ENCODE peak calls at places on chromosome 15, in seven cellular contexts. One of them, this sample, is unnamed.

GRCh38 chr15:40312370-40313158 is 4.8 kb upstream of the PLCB2 start:
- DNase-seq in lung: no peak
- DNase-seq in HL-60: no peak
- DNase-seq in endodermal cell: no peak
- DNase-seq in fibroblast of mammary gland: no peak
- DNase-seq in AG04450: no peak
- DNase-seq in body of pancreas: peak; percentile 88
- DNase-seq in this sample: no peak

GRCh38 chr15:67267440-67267839 is 12.9 kb downstream of the IQCH start:
- DNase-seq in HL-60: no peak
- DNase-seq in endodermal cell: peak; percentile 71
- DNase-seq in AG04450: no peak
- DNase-seq in fibroblast of mammary gland: no peak
- DNase-seq in lung: no peak
- DNase-seq in body of pancreas: no peak
- DNase-seq in this sample: no peak

GRCh38 chr15:39216816-39217215 is 364.1 kb upstream of the THBS1 start:
- DNase-seq in lung: no peak
- DNase-seq in AG04450: no peak
- DNase-seq in body of pancreas: no peak
- DNase-seq in fibroblast of mammary gland: no peak
- DNase-seq in endodermal cell: no peak
- DNase-seq in HL-60: no peak
- DNase-seq in this sample: no peak

GRCh38 chr15:77860101-77860691 is 217.3 kb downstream of the TBC1D2B start:
- DNase-seq in fibroblast of mammary gland: no peak
- DNase-seq in endodermal cell: peak; percentile 41
- DNase-seq in lung: no peak
- DNase-seq in body of pancreas: peak; percentile 4
- DNase-seq in HL-60: no peak
- DNase-seq in AG04450: no peak
- DNase-seq in this sample: no peak

GRCh38 chr15:26910715-26911114 is 43.9 kb downstream of the GABRA5 start:
- DNase-seq in endodermal cell: no peak
- DNase-seq in fibroblast of mammary gland: no peak
- DNase-seq in AG04450: no peak
- DNase-seq in body of pancreas: no peak
- DNase-seq in lung: no peak
- DNase-seq in HL-60: no peak
- DNase-seq in this sample: no peak

GRCh38 chr15:39682366-39682765 is 100.3 kb downstream of the FSIP1 start:
- DNase-seq in endodermal cell: no peak
- DNase-seq in AG04450: no peak
- DNase-seq in body of pancreas: no peak
- DNase-seq in lung: no peak
- DNase-seq in fibroblast of mammary gland: no peak
- DNase-seq in HL-60: no peak
- DNase-seq in this sample: no peak

GRCh38 chr15:62849316-62850129 is 193.0 kb upstream of the TPM1 start:
- DNase-seq in AG04450: no peak
- DNase-seq in body of pancreas: no peak
- DNase-seq in fibroblast of mammary gland: no peak
- DNase-seq in HL-60: no peak
- DNase-seq in lung: no peak
- DNase-seq in endodermal cell: peak; percentile 44
- DNase-seq in this sample: peak; percentile 38

GRCh38 chr15:40064231-40064894 is 25.4 kb upstream of the SRP14 start:
- DNase-seq in lung: no peak
- DNase-seq in HL-60: no peak
- DNase-seq in fibroblast of mammary gland: peak; percentile 40
- DNase-seq in endodermal cell: peak; percentile 87
- DNase-seq in body of pancreas: no peak
- DNase-seq in AG04450: no peak
- DNase-seq in this sample: peak; percentile 93

GRCh38 chr15:80233511-80234080 is 18.4 kb downstream of the CTXND1 start:
- DNase-seq in body of pancreas: no peak
- DNase-seq in AG04450: no peak
- DNase-seq in lung: peak; percentile 26
- DNase-seq in fibroblast of mammary gland: no peak
- DNase-seq in endodermal cell: no peak
- DNase-seq in HL-60: no peak
- DNase-seq in this sample: no peak

GRCh38 chr15:68228143-68228970 is 1.2 kb downstream of the CLN6 start:
- DNase-seq in endodermal cell: peak; percentile 68
- DNase-seq in body of pancreas: no peak
- DNase-seq in lung: no peak
- DNase-seq in HL-60: peak; percentile 64
- DNase-seq in fibroblast of mammary gland: peak; percentile 27
- DNase-seq in AG04450: no peak
- DNase-seq in this sample: no peak

GRCh38 chr15:40443846-40444245 is 3.1 kb downstream of the BAHD1 start:
- DNase-seq in AG04450: no peak
- DNase-seq in body of pancreas: no peak
- DNase-seq in fibroblast of mammary gland: peak; percentile 12
- DNase-seq in lung: no peak
- DNase-seq in HL-60: no peak
- DNase-seq in endodermal cell: no peak
- DNase-seq in this sample: no peak

GRCh38 chr15:26892678-26893077 is 25.8 kb downstream of the GABRA5 start:
- DNase-seq in lung: no peak
- DNase-seq in body of pancreas: no peak
- DNase-seq in AG04450: no peak
- DNase-seq in HL-60: no peak
- DNase-seq in fibroblast of mammary gland: no peak
- DNase-seq in endodermal cell: no peak
- DNase-seq in this sample: no peak

GRCh38 chr15:99568548-99569352 is 3.0 kb downstream of the MEF2A start:
- DNase-seq in fibroblast of mammary gland: no peak
- DNase-seq in HL-60: no peak
- DNase-seq in body of pancreas: no peak
- DNase-seq in endodermal cell: no peak
- DNase-seq in AG04450: no peak
- DNase-seq in lung: no peak
- DNase-seq in this sample: peak; percentile 35

GRCh38 chr15:64892850-64893403 is 18.8 kb upstream of the ANKDD1A start:
- DNase-seq in HL-60: no peak
- DNase-seq in fibroblast of mammary gland: no peak
- DNase-seq in AG04450: no peak
- DNase-seq in endodermal cell: peak; percentile 48
- DNase-seq in lung: no peak
- DNase-seq in body of pancreas: no peak
- DNase-seq in this sample: no peak

GRCh38 chr15:40859206-40859851 is 14.7 kb downstream of the RHOV start:
- DNase-seq in AG04450: peak; percentile 27
- DNase-seq in fibroblast of mammary gland: peak; percentile 72
- DNase-seq in endodermal cell: peak; percentile 98
- DNase-seq in HL-60: peak; percentile 87
- DNase-seq in body of pancreas: peak; percentile 94
- DNase-seq in lung: peak; percentile 80
- DNase-seq in this sample: peak; percentile 74

GRCh38 chr15:51312754-51313390 is 25.5 kb downstream of the CYP19A1 start:
- DNase-seq in fibroblast of mammary gland: peak; percentile 55
- DNase-seq in HL-60: no peak
- DNase-seq in lung: no peak
- DNase-seq in endodermal cell: no peak
- DNase-seq in AG04450: no peak
- DNase-seq in body of pancreas: no peak
- DNase-seq in this sample: no peak

GRCh38 chr15:34973512-34973911 is 4.0 kb upstream of the AQR start:
- DNase-seq in lung: no peak
- DNase-seq in AG04450: no peak
- DNase-seq in HL-60: no peak
- DNase-seq in fibroblast of mammary gland: no peak
- DNase-seq in endodermal cell: no peak
- DNase-seq in body of pancreas: no peak
- DNase-seq in this sample: no peak
- TF ChIP-seq CTCF in lung: no peak
- TF ChIP-seq CTCF in AG04450: no peak
- TF ChIP-seq CTCF in HL-60: no peak
- TF ChIP-seq CTCF in fibroblast of mammary gland: no peak
- TF ChIP-seq CTCF in endodermal cell: no peak
- TF ChIP-seq CTCF in body of pancreas: no peak
- TF ChIP-seq CTCF in this sample: no peak

DNA sequence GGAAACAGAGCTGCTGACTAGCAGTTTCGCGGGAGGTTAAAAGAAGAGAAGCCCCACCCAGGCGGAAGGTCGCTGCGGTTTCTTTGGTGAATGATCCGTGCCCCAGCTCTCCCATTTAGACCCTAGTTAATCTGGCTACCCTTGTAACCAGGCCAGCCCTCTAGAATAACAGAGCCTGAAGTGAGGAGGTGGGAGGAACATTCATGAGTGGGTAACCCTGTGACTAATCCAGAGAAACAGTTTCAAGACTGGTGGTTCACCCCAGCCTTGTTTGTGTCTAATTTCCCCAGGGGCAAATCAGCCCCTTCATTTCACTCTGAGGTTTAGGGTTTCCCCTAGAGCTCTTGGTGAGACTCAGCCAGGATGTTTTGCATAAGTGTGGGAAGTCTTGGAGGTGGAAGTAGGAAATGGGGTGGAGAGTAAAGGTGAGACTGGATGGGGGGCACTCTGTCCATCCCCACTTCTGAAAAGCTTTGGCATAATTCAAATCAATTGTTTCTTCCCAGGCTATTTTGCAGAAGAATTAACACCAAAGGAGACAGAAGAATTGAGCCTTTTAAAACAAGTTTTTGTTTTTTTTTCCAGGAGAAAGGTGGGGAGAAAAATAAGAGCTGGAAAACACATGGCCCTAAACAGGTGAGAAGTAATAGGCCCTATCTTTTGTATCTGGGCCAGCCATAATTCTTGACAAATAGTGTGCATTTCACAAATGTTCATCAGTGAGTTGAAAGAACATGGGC is 303.1 kb downstream of the RPLP1 start:
- DNase-seq in HL-60: peak; percentile 44
- DNase-seq in AG04450: no peak
- DNase-seq in endodermal cell: no peak
- DNase-seq in lung: no peak
- DNase-seq in body of pancreas: no peak
- DNase-seq in fibroblast of mammary gland: peak; percentile 54
- DNase-seq in this sample: no peak
- H3K4me3 ChIP-seq in HL-60: no peak overlapping the region
- H3K4me3 ChIP-seq in AG04450: no peak overlapping the region
- H3K4me3 ChIP-seq in endodermal cell: no peak overlapping the region
- H3K4me3 ChIP-seq in lung: no peak overlapping the region
- H3K4me3 ChIP-seq in body of pancreas: no peak overlapping the region
- H3K4me3 ChIP-seq in fibroblast of mammary gland: no peak overlapping the region
- H3K4me3 ChIP-seq in this sample: no peak overlapping the region

GRCh38 chr15:84631706-84632272 is 22.3 kb downstream of the WDR73 start:
- DNase-seq in AG04450: no peak
- DNase-seq in endodermal cell: no peak
- DNase-seq in body of pancreas: no peak
- DNase-seq in fibroblast of mammary gland: peak; percentile 39
- DNase-seq in lung: no peak
- DNase-seq in HL-60: no peak
- DNase-seq in this sample: no peak

GRCh38 chr15:84633311-84634227 is 20.5 kb downstream of the WDR73 start:
- DNase-seq in fibroblast of mammary gland: peak; percentile 60
- DNase-seq in lung: peak; percentile 67
- DNase-seq in HL-60: peak; percentile 77
- DNase-seq in body of pancreas: peak; percentile 79
- DNase-seq in endodermal cell: peak; percentile 89
- DNase-seq in AG04450: no peak
- DNase-seq in this sample: peak; percentile 59

GRCh38 chr15:84638103-84638502 is 16.0 kb downstream of the WDR73 start:
- DNase-seq in HL-60: peak; percentile 43
- DNase-seq in fibroblast of mammary gland: peak; percentile 51
- DNase-seq in body of pancreas: peak; percentile 25
- DNase-seq in lung: no peak
- DNase-seq in endodermal cell: peak; percentile 72
- DNase-seq in AG04450: no peak
- DNase-seq in this sample: no peak

GRCh38 chr15:84629033-84629432 is 25.1 kb downstream of the WDR73 start:
- DNase-seq in endodermal cell: no peak
- DNase-seq in body of pancreas: no peak
- DNase-seq in lung: no peak
- DNase-seq in HL-60: no peak
- DNase-seq in fibroblast of mammary gland: no peak
- DNase-seq in AG04450: no peak
- DNase-seq in this sample: no peak

DNA sequence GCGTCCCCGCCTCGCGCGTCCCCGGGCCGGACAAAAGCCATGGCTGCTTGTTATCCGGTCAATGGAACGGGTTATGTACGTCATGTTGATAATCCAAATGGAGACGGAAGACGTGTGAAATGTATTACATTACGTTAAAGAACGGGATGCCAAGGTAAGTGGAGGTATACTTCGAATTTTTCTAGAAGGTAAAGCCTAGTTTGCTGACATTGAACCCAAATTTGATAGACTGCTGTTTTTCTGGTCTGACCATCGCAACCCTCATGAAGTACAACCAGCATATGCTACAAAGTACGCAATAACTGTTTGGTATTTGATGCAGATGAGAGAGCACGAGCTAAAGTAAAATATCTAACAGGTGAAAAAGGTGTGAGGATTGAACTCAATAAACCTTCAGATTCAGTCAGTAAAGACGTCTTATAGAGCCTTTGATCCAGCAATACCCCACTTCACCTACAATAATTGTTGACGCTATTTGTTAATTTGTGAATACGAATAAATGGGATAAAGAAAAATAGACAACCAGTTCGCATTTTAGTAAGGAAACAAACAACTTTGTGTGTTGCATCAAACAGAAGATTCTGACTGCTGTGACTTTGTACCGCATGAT is 19.8 kb downstream of the WDR73 start:
- DNase-seq in AG04450: no peak
- DNase-seq in fibroblast of mammary gland: no peak
- DNase-seq in lung: no peak
- DNase-seq in HL-60: no peak
- DNase-seq in endodermal cell: no peak
- DNase-seq in body of pancreas: no peak
- DNase-seq in this sample: no peak
- TF ChIP-seq CTCF in AG04450: no peak
- TF ChIP-seq CTCF in fibroblast of mammary gland: no peak
- TF ChIP-seq CTCF in lung: no peak
- TF ChIP-seq CTCF in HL-60: no peak
- TF ChIP-seq CTCF in endodermal cell: no peak
- TF ChIP-seq CTCF in body of pancreas: no peak
- TF ChIP-seq CTCF in this sample: no peak

DNA sequence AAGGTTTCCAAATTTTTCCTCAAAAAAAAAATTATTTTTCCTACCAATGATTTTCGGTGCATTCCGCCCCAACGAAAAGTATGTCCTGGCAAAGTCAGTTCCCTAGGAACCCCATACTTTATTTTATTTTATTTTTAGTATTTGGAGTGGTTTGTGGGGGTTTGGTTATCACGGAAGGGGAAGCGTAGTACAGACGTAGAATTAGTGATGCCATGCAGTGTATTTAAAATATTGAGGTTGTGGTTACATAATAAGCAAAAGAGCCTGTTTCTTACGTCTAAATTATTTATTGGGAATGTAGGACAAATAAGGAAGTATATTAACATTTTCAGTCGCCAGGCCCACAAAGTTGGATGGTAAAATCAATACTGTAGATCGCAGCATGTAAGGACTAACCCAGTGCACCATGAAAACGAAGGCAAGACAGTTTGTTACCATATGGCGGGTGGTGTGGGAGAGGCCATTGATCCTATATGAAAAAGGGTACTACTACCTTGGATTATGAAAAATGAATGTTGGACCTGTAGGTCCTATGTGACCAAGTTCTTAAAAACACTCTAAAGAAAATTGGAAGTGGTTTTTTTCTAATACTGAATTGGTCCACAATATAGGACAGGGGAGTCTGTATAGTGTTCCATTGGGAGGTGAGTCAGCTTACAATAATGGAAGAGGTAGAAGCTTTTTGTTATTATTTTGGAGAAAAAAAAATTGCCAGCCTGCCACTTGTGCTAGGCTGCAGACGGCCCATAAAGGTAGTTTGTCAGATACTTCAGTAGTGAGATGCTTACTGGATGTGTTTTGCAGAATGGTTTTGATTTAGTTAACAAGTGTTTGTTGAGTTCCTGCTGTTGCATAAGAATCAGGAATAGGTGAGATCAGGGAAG is 721 bp downstream of the DTWD1 start:
- DNase-seq in body of pancreas: peak; percentile 25
- DNase-seq in lung: no peak
- DNase-seq in AG04450: no peak
- DNase-seq in fibroblast of mammary gland: peak; percentile 35
- DNase-seq in endodermal cell: no peak
- DNase-seq in HL-60: peak; percentile 12
- DNase-seq in this sample: no peak
- H3K4me3 ChIP-seq in body of pancreas: peak overlapping the region; percentile 68
- H3K4me3 ChIP-seq in lung: peak overlapping the region; percentile 94
- H3K4me3 ChIP-seq in AG04450: peak overlapping the region; percentile 80
- H3K4me3 ChIP-seq in fibroblast of mammary gland: peak overlapping the region; percentile 71
- H3K4me3 ChIP-seq in endodermal cell: peak overlapping the region; percentile 97
- H3K4me3 ChIP-seq in HL-60: peak overlapping the region; percentile 66
- H3K4me3 ChIP-seq in this sample: peak overlapping the region; percentile 85